ENCODE peak calls at places on chromosomes 13 and 19, in six cellular contexts. B is NCI-H345; R is NCI-H460; O is aorta; W is neural crest cell; V is stimulated activated CD8-positive, alpha-beta memory T cell treated with anti-CD3 and anti-CD28 coated beads, Interleukin-7, amount 100 ng/mL, for 1 hour. S is an unnamed sample.
A peak's percentile ranks its signal among the peaks of the same experiment; 100 is the strongest.

GRCh38 chr19:47729799-47730520 is 15.4 kb upstream of the NOP53 start:
- DNase-seq in W (peak; percentile 36), B (peak; percentile 31), V (no peak), O (peak; percentile 77), R (peak; percentile 59), S (no peak)

GRCh38 chr13:93466502-93467036 is 240.0 kb downstream of the GPC6 start:
- DNase-seq in O (no peak), B (no peak), R (no peak), W (no peak), V (no peak), S (no peak)

GRCh38 chr13:29969286-29969685 is 118.9 kb upstream of the UBL3 start:
- DNase-seq in O (no peak), V (no peak), W (no peak), B (no peak), R (no peak), S (no peak)

GRCh38 chr19:16247353-16248182 is 49.9 kb downstream of the AP1M1 start:
- DNase-seq in B (peak; percentile 64), W (peak; percentile 97), V (peak; percentile 82), O (peak; percentile 89), R (peak; percentile 63), S (peak; percentile 83)

GRCh38 chr13:30846311-30846710 is 59.8 kb upstream of the MEDAG start:
- DNase-seq in V (no peak), O (no peak), R (no peak), W (no peak), B (no peak), S (no peak)

GRCh38 chr19:8611391-8611883 is 922 bp upstream of the ADAMTS10 start:
- DNase-seq in W (no peak), B (no peak), O (peak; percentile 65), R (no peak), V (no peak), S (peak; percentile 41)

GRCh38 chr13:52141299-52141698 is 12.4 kb upstream of the NEK5 start:
- DNase-seq in O (no peak), R (no peak), V (no peak), W (no peak), B (no peak), S (no peak)

GRCh38 chr13:94114166-94114565 is 365.3 kb downstream of the DCT start:
- DNase-seq in W (no peak), V (no peak), O (no peak), R (no peak), B (no peak), S (no peak)

GRCh38 chr19:13172335-13173128 is 22.3 kb downstream of the IER2 start:
- DNase-seq in V (peak; percentile 75), W (no peak), R (peak; percentile 76), O (peak; percentile 95), B (no peak), S (no peak)

GRCh38 chr13:109704771-109705628 is 81.4 kb downstream of the IRS2 start:
- DNase-seq in B (peak; percentile 52), R (peak; percentile 87), V (no peak), W (no peak), O (peak; percentile 72), S (no peak)

GRCh38 chr13:26255717-26256277 is 1.9 kb downstream of the CDK8 start:
- DNase-seq in B (no peak), R (no peak), O (no peak), W (no peak), V (no peak), S (peak; percentile 6)

GRCh38 chr13:114142640-114143490 is 10.4 kb upstream of the RASA3 start:
- DNase-seq in B (peak; percentile 89), V (peak; percentile 64), R (no peak), O (peak; percentile 61), W (no peak), S (peak; percentile 26)

GRCh38 chr13:109088528-109088927 is 459.1 kb downstream of the MYO16 start:
- DNase-seq in O (no peak), B (peak; percentile 73), V (no peak), R (no peak), W (no peak), S (peak; percentile 15)

GRCh38 chr13:65638572-65639168 is 1591.5 kb downstream of the PCDH9 start:
- DNase-seq in O (no peak), B (no peak), V (no peak), W (peak; percentile 9), R (peak; percentile 23), S (no peak)

GRCh38 chr13:69677343-69677742 is 430.3 kb upstream of the ATXN8OS start:
- DNase-seq in R (no peak), V (no peak), O (no peak), W (no peak), B (no peak), S (no peak)

GRCh38 chr19:52138614-52139290 is 986 bp downstream of the ZNF616 start:
- DNase-seq in W (peak; percentile 54), O (no peak), R (peak; percentile 1), V (no peak), B (peak; percentile 17), S (peak; percentile 81)

GRCh38 chr13:45178349-45179142 is 22.3 kb downstream of the KCTD4 start:
- DNase-seq in R (no peak), W (no peak), V (no peak), O (no peak), B (no peak), S (no peak)

GRCh38 chr19:55112246-55112780 is 5.1 kb downstream of the PPP1R12C start:
- DNase-seq in R (no peak), B (no peak), O (no peak), V (no peak), W (no peak), S (no peak)

GRCh38 chr19:17001603-17002183 is 24.9 kb downstream of the CPAMD8 start:
- DNase-seq in V (peak; percentile 60), R (no peak), B (no peak), O (peak; percentile 54), W (no peak), S (no peak)

GRCh38 chr19:48735031-48735615 is 5.3 kb downstream of the RASIP1 start:
- DNase-seq in V (no peak), W (peak; percentile 45), R (no peak), O (no peak), B (peak; percentile 73), S (peak; percentile 66)

GRCh38 chr13:90902255-90902654 is 445.2 kb upstream of the MIR17HG start:
- DNase-seq in W (no peak), R (no peak), B (no peak), V (no peak), O (no peak), S (no peak)

GRCh38 chr19:17309962-17310461 is 649 bp downstream of the DDA1 start:
- DNase-seq in O (no peak), R (no peak), B (no peak), V (no peak), W (no peak), S (no peak)

GRCh38 chr19:33202546-33203507 is 8.7 kb downstream of the LRP3 start:
- DNase-seq in V (no peak), W (no peak), O (no peak), B (no peak), R (no peak), S (no peak)

GRCh38 chr19:1067341-1068103 is 555 bp downstream of the ARHGAP45 start:
- DNase-seq in V (no peak), B (no peak), R (no peak), O (peak; percentile 53), W (no peak), S (no peak)

GRCh38 chr19:38263696-38264485 is 482 bp upstream of the SPINT2 start:
- DNase-seq in B (peak; percentile 99), O (peak; percentile 84), W (no peak), V (peak; percentile 38), R (no peak), S (no peak)

GRCh38 chr19:40689339-40690049 is 957 bp downstream of the NUMBL start:
- DNase-seq in B (peak; percentile 52), W (no peak), R (no peak), V (no peak), O (no peak), S (peak; percentile 47)

GRCh38 chr19:18605546-18606280 is 886 bp downstream of the CRLF1 start:
- DNase-seq in V (no peak), O (no peak), R (no peak), W (no peak), B (no peak), S (peak; percentile 45)

GRCh38 chr13:106477303-106477702 is 58.2 kb downstream of the EFNB2 start:
- DNase-seq in V (no peak), O (no peak), R (no peak), B (no peak), W (no peak), S (no peak)

GRCh38 chr19:32543107-32543900 is 37.7 kb upstream of the PDCD5 start:
- DNase-seq in R (no peak), W (no peak), B (no peak), O (no peak), V (no peak), S (no peak)

GRCh38 chr19:33235269-33235995 is 9.8 kb upstream of the SLC7A10 start:
- DNase-seq in O (peak; percentile 83), R (peak; percentile 64), V (peak; percentile 66), W (peak; percentile 94), B (peak; percentile 87), S (peak; percentile 84)

GRCh38 chr19:12782424-12783225 is 7.3 kb upstream of the HOOK2 start:
- DNase-seq in W (peak; percentile 62), O (peak; percentile 93), V (peak; percentile 80), R (no peak), B (peak; percentile 44), S (peak; percentile 92)

GRCh38 chr13:46492946-46493345 is 60.0 kb upstream of the LRCH1 start:
- DNase-seq in B (peak; percentile 36), V (no peak), O (no peak), W (peak; percentile 31), R (peak; percentile 25), S (peak; percentile 47)

GRCh38 chr13:113864303-113864890 is 521 bp upstream of the GAS6 start:
- DNase-seq in R (no peak), W (no peak), O (no peak), V (no peak), B (peak; percentile 22), S (no peak)

GRCh38 chr13:113553541-113554332 is 30.8 kb upstream of the TFDP1 start:
- DNase-seq in R (no peak), B (no peak), V (no peak), W (no peak), O (no peak), S (no peak)

GRCh38 chr19:34172661-34173144 is 399 bp downstream of the LSM14A start:
- DNase-seq in B (peak; percentile 76), O (no peak), V (peak; percentile 3), W (peak; percentile 16), R (no peak), S (peak; percentile 87)

GRCh38 chr13:46385946-46386345 is 1.1 kb downstream of the RUBCNL start:
- DNase-seq in V (no peak), O (no peak), W (peak; percentile 13), R (no peak), B (no peak), S (peak; percentile 21)